ENCODE peak calls at places on chromosomes 4 and X, in seven cellular contexts. C is RWPE2; X is activated T-helper 9 cell treated with anti-CD3 and anti-CD28 coated beads, Interleukin-2, amount 50 U/mL, for 16 hours; W is ELR; R is iris pigment epithelial cell; E is Right ventricle myocardium inferior; G is DMS79. P is an unnamed sample.

GRCh38 chrX:40096395-40097091 is 1.2 kb downstream of the BCOR start:
- DNase-seq in E (peak; percentile 75), X (peak; percentile 70), R (peak; percentile 62), C (no peak), W (peak; percentile 48), G (no peak), P (peak; percentile 31)

GRCh38 chrX:67734111-67734753 is 190.4 kb downstream of the AR start:
- DNase-seq in R (no peak), G (no peak), C (no peak), E (no peak), X (no peak), W (no peak), P (no peak)

GRCh38 chr4:119506761-119507160 is 121.8 kb downstream of the PDE5A start:
- DNase-seq in E (no peak), W (no peak), R (peak; percentile 38), X (no peak), G (no peak), C (no peak), P (no peak)

GRCh38 chr4:19472669-19473068 is 779.0 kb upstream of the SLIT2 start:
- DNase-seq in G (no peak), E (no peak), W (no peak), R (no peak), C (no peak), X (no peak), P (no peak)

GRCh38 chrX:41781500-41781899 is 57.5 kb downstream of the GPR82 start:
- DNase-seq in G (no peak), E (no peak), W (peak; percentile 64), R (peak; percentile 51), C (no peak), X (no peak), P (peak; percentile 47)

GRCh38 chr4:21991050-21991449 is 42.5 kb upstream of the KCNIP4 start:
- DNase-seq in E (no peak), W (peak; percentile 2), G (no peak), C (no peak), R (peak; percentile 39), X (no peak), P (peak; percentile 9)

GRCh38 chr4:3836041-3836801 is 70.0 kb downstream of the ADRA2C start:
- DNase-seq in W (no peak), C (no peak), E (peak; percentile 27), G (no peak), R (no peak), X (no peak), P (no peak)

GRCh38 chrX:141839856-141840255 is 1.7 kb downstream of the MAGEC3 start:
- DNase-seq in X (no peak), E (no peak), G (no peak), C (no peak), W (peak; percentile 38), R (peak; percentile 17), P (no peak)

GRCh38 chr4:4326136-4326535 is 36.1 kb downstream of the ZBTB49 start:
- DNase-seq in G (no peak), X (no peak), R (no peak), E (no peak), C (peak; percentile 13), W (no peak), P (no peak)

GRCh38 chr4:38935391-38936073 is 67.9 kb downstream of the FAM114A1 start:
- DNase-seq in W (no peak), E (no peak), X (no peak), G (no peak), R (no peak), C (no peak), P (no peak)

GRCh38 chrX:102934624-102935023 is 2.4 kb upstream of the RAB40AL start:
- DNase-seq in E (no peak), W (peak; percentile 47), G (no peak), X (no peak), C (no peak), R (peak; percentile 22), P (peak; percentile 53)

GRCh38 chr4:83252782-83253405 is 31.7 kb downstream of the COQ2 start:
- DNase-seq in E (no peak), C (no peak), G (no peak), W (peak; percentile 73), X (peak; percentile 33), R (peak; percentile 82), P (peak; percentile 81)

GRCh38 chr4:48126621-48127020 is 7.4 kb downstream of the TXK start:
- DNase-seq in R (no peak), E (no peak), G (no peak), X (no peak), C (no peak), W (no peak), P (no peak)

GRCh38 chrX:154096140-154097002 is 1.1 kb downstream of the MECP2 start:
- DNase-seq in G (no peak), E (no peak), W (peak; percentile 65), X (no peak), R (peak; percentile 27), C (no peak), P (peak; percentile 12)

GRCh38 chr4:184375027-184375426 is 99.3 kb downstream of the IRF2 start:
- DNase-seq in E (no peak), X (no peak), W (peak; percentile 65), R (peak; percentile 51), C (no peak), G (no peak), P (peak; percentile 41)

GRCh38 chr4:165009493-165010227 is 22.1 kb upstream of the TRIM60 start:
- DNase-seq in R (no peak), G (no peak), E (no peak), C (no peak), W (no peak), X (no peak), P (no peak)

GRCh38 chr4:128803783-128804182 is 5.7 kb upstream of the JADE1 start:
- DNase-seq in X (no peak), R (no peak), G (no peak), W (no peak), C (no peak), E (no peak), P (no peak)

GRCh38 chr4:1505511-1506451 is 99.5 kb upstream of the NKX1-1 start:
- DNase-seq in R (no peak), G (no peak), E (peak; percentile 58), W (no peak), C (peak; percentile 37), X (no peak), P (no peak)

GRCh38 chrX:119655125-119655524 is 37.8 kb downstream of the SEPTIN6 start:
- DNase-seq in W (peak; percentile 77), C (no peak), E (no peak), R (peak; percentile 95), G (no peak), X (peak; percentile 57), P (peak; percentile 46)

GRCh38 chr4:113064244-113064643 is 14.8 kb downstream of the ANK2 start:
- DNase-seq in R (no peak), G (peak; percentile 6), X (no peak), E (no peak), C (no peak), W (no peak), P (no peak)

GRCh38 chrX:100685284-100685996 is 41.4 kb downstream of the SRPX2 start:
- DNase-seq in R (peak; percentile 79), C (no peak), G (no peak), W (peak; percentile 75), X (peak; percentile 23), E (no peak), P (peak; percentile 80)

GRCh38 chrX:31279359-31279758 is 207.5 kb upstream of the FTHL17 start:
- DNase-seq in X (no peak), E (no peak), G (no peak), C (no peak), W (peak; percentile 46), R (peak; percentile 49), P (peak; percentile 55)

GRCh38 chr4:8516996-8517550 is 63.1 kb upstream of the GPR78 start:
- DNase-seq in X (no peak), G (no peak), E (no peak), C (peak; percentile 32), R (no peak), W (peak; percentile 49), P (no peak)

GRCh38 chrX:10133980-10134676 is 22.6 kb upstream of the CLCN4 start:
- DNase-seq in G (no peak), C (no peak), E (no peak), X (no peak), R (no peak), W (no peak), P (no peak)

GRCh38 chr4:70841951-70842350 is 2.3 kb upstream of the GRSF1 start:
- DNase-seq in R (no peak), G (no peak), W (no peak), C (no peak), X (no peak), E (no peak), P (no peak)

GRCh38 chrX:34956915-34957314 is 14.3 kb downstream of the FAM47B start:
- DNase-seq in W (peak; percentile 78), E (no peak), R (peak; percentile 64), G (no peak), X (no peak), C (no peak), P (peak; percentile 27)

P was measured in MCF 10A.